ENCODE peak calls at places on chromosomes 7 and 10, in five cellular contexts. F, J, N, C and S are unnamed samples.

GRCh38 chr10:480498-480927 is 209.0 kb downstream of the DIP2C start:
- DNase-seq in J (no peak), F (no peak), C (no peak), N (peak; percentile 22), S (no peak)

GRCh38 chr10:15571570-15571969 is 148.2 kb downstream of the ITGA8 start:
- DNase-seq in F (no peak), J (no peak), N (no peak), C (no peak), S (no peak)

GRCh38 chr7:75534727-75535307 is 42.7 kb downstream of the SPDYE5 start:
- DNase-seq in N (no peak), C (peak; percentile 35), J (no peak), F (no peak), S (no peak)

GRCh38 chr10:63770523-63770922 is 249.3 kb downstream of the REEP3 start:
- DNase-seq in J (no peak), F (no peak), C (no peak), N (no peak), S (no peak)

GRCh38 chr7:4225352-4225751 is 456.7 kb upstream of the FOXK1 start:
- DNase-seq in F (no peak), N (no peak), J (no peak), C (no peak), S (no peak)

GRCh38 chr10:127853868-127854768 is 38.6 kb downstream of the CLRN3 start:
- DNase-seq in F (peak; percentile 27), C (no peak), J (peak; percentile 18), N (peak; percentile 85), S (peak; percentile 85)

GRCh38 chr7:84144935-84145334 is 49.7 kb downstream of the SEMA3A start:
- DNase-seq in F (no peak), N (no peak), J (no peak), C (no peak), S (no peak)

GRCh38 chr7:129684777-129685176 is 73.3 kb downstream of the NRF1 start:
- DNase-seq in C (no peak), J (no peak), F (peak; percentile 23), N (no peak), S (no peak)

GRCh38 chr10:28838908-28839307 is 161.6 kb downstream of the BAMBI start:
- DNase-seq in N (no peak), J (no peak), F (peak; percentile 69), C (no peak), S (no peak)

GRCh38 chr10:19634163-19634562 is 182.1 kb upstream of the PLXDC2 start:
- DNase-seq in C (no peak), N (no peak), F (no peak), J (no peak), S (no peak)

GRCh38 chr10:19628767-19629443 is 187.3 kb upstream of the PLXDC2 start:
- DNase-seq in N (no peak), F (no peak), C (no peak), J (no peak), S (no peak)

GRCh38 chr10:19629559-19629958 is 186.7 kb upstream of the PLXDC2 start:
- DNase-seq in J (no peak), F (no peak), N (no peak), C (no peak), S (peak; percentile 19)
- TF ChIP-seq SUZ12 in J (no peak), F (no peak), N (no peak), C (no peak), S (no peak)

GRCh38 chr7:55569269-55569663 is 3.0 kb downstream of the VOPP1 start:
- DNase-seq in J (no peak), C (no peak), F (no peak), N (no peak), S (no peak)

GRCh38 chr7:55571534-55572377 is 546 bp downstream of the VOPP1 start:
- DNase-seq in F (peak; percentile 34), C (no peak), N (peak; percentile 79), J (no peak), S (peak; percentile 46)

GRCh38 chr7:55569797-55570196 is 2.5 kb downstream of the VOPP1 start:
- DNase-seq in N (no peak), J (no peak), C (no peak), F (no peak), S (no peak)

GRCh38 chr7:55570939-55571338 is 1.4 kb downstream of the VOPP1 start:
- DNase-seq in F (peak; percentile 16), C (no peak), J (no peak), N (no peak), S (no peak)

GRCh38 chr7:55570218-55570873 is 2.0 kb downstream of the VOPP1 start:
- DNase-seq in C (no peak), J (no peak), F (no peak), N (no peak), S (no peak)
- TF ChIP-seq SUZ12 in C (no peak), J (no peak), F (no peak), N (no peak), S (no peak)

GRCh38 chr7:13949450-13949849 is 40.0 kb downstream of the ETV1 start:
- DNase-seq in C (no peak), F (no peak), N (no peak), J (no peak), S (peak; percentile 53)

GRCh38 chr7:13947535-13947934 is 41.9 kb downstream of the ETV1 start:
- DNase-seq in C (no peak), J (no peak), F (no peak), N (no peak), S (no peak)

GRCh38 chr7:13946181-13946580 is 43.3 kb downstream of the ETV1 start:
- DNase-seq in F (no peak), J (no peak), N (no peak), C (no peak), S (no peak)

GRCh38 chr7:13948019-13948781 is 41.3 kb downstream of the ETV1 start:
- DNase-seq in F (no peak), C (no peak), N (no peak), J (no peak), S (no peak)

GRCh38 chr7:13945670-13946069 is 43.8 kb downstream of the ETV1 start:
- DNase-seq in J (no peak), N (no peak), F (no peak), C (no peak), S (no peak)
- TF ChIP-seq SUZ12 in J (no peak), N (no peak), F (no peak), C (no peak), S (no peak)

DNA sequence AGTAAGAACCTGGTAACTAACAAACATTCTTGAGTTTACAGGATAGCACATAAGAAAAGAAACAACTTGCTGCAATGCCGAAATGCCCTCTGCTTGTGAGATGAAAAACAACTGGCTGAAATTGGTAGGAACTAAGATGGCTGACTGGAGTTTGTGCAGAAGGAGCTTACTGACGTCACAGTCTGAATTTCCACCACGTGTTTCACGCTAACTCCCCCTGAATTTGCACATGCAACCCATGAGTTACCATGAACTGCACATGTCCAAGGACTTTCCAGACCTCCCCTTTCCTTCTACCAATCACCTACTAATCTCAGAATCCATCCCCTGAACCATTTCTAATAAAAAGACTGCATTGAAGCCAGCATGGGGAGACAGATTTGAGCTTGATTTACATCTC is 86.3 kb upstream of the KCND2 start:
- DNase-seq in C (no peak), J (no peak), N (no peak), F (no peak), S (no peak)
- TF ChIP-seq SUZ12 in C (no peak), J (no peak), N (no peak), F (no peak), S (no peak)

DNA sequence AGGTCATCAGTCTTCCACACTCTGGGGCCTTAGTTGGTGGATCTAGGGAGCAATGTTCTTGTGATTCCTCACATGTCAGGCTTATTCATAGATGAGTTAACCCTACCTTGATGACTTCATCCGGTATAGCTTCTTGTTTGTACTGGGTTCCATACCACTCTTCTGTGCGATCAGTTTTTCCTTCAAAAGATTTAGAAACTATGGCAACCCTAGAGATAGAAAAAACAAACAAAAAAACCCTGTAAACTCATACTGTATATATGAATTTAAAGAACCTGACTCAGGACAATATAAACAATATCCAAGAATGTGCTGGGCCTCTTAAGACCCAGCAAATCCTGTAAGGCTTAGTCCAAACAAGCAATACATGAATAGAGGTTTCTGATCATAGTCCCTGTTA is 83.5 kb downstream of the IDE start:
- DNase-seq in F (no peak), C (no peak), N (no peak), J (no peak), S (no peak)
- TF ChIP-seq SUZ12 in F (no peak), C (no peak), N (no peak), J (no peak), S (no peak)

DNA sequence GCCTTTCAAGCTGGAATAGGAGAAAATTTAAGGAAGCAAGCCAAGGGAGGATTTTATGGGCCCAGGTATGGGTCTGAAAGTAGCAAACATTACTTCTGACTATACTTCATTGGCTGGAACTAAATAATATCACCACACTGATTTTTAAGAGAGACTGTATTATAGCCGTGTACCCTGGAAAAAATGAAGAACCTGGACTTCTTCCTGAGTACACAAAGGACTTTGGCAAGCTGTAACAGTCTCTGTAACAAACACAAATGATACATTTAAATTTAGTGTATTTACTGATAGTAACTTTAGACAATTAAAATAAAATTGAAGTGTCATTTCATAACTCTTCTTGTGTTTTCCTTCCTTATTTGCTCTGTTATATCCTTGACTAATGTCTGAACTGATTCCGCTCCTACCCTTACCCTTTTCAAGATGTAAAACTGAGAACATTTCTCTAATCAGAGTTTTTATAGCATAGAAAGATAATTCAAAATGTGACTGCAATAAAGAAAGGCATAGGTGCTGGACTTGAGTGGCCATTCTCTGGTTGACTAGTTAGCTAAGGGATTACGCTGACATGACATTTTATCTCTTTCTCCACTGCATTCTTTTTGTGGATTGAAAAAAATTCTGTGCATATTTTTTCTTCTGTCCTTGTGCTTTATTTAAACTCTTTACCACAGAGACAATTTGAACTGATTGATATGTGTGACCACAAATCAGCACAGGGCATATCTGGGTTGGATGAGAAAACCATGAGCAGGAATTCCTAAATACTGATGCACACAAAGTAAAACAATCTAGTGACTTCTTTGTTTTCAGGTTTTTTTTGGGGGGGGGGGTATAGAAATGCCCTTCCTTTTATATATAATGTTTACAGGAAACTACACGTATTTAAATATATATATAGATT is 349.7 kb downstream of the MDFIC start:
- DNase-seq in C (no peak), F (no peak), N (no peak), J (no peak), S (no peak)
- TF ChIP-seq SUZ12 in C (no peak), F (no peak), N (no peak), J (no peak), S (no peak)